ENCODE peak calls at places on chromosome 16, in six cellular contexts. P, A, D, O, G and K are unnamed samples.

GRCh38 chr16:65745201-65745600 is 621.3 kb upstream of the CDH5 start:
- DNase-seq in P (no peak), A (no peak), G (no peak), D (no peak), O (no peak), K (no peak)

GRCh38 chr16:67447508-67448076 is 16.7 kb downstream of the HSD11B2 start:
- DNase-seq in P (peak; percentile 88), G (peak; percentile 82), A (peak; percentile 48), D (peak; percentile 89), O (peak; percentile 13), K (peak; percentile 62)

GRCh38 chr16:66274335-66275110 is 92.0 kb upstream of the CDH5 start:
- DNase-seq in G (no peak), A (no peak), D (no peak), O (no peak), P (peak; percentile 67), K (no peak)

GRCh38 chr16:65601781-65602180 is 479.9 kb upstream of the CDH11 start:
- DNase-seq in A (no peak), P (no peak), O (no peak), D (no peak), G (no peak), K (no peak)

GRCh38 chr16:15509593-15510520 is 75.5 kb downstream of the BMERB1 start:
- DNase-seq in G (no peak), P (peak; percentile 48), A (no peak), D (no peak), O (no peak), K (no peak)

GRCh38 chr16:23670137-23670776 is 8.4 kb upstream of the PLK1 start:
- DNase-seq in D (no peak), G (no peak), A (no peak), P (peak; percentile 91), O (no peak), K (no peak)

GRCh38 chr16:81601008-81601428 is 156.4 kb downstream of the CMIP start:
- DNase-seq in A (no peak), O (no peak), G (no peak), P (peak; percentile 69), D (no peak), K (no peak)

GRCh38 chr16:21599158-21599993 is at the start of gene METTL9:
- DNase-seq in G (peak; percentile 96), A (peak; percentile 97), O (peak; percentile 90), P (peak; percentile 95), D (peak; percentile 95), K (peak; percentile 98)

GRCh38 chr16:78985736-78986605 is 614.6 kb downstream of the MAF start:
- DNase-seq in A (no peak), D (no peak), O (no peak), P (no peak), G (no peak), K (no peak)

GRCh38 chr16:75762746-75763145 is 36.5 kb upstream of the CPHXL start:
- DNase-seq in O (no peak), D (no peak), P (no peak), A (no peak), G (no peak), K (no peak)

GRCh38 chr16:27853101-27853500 is 210.4 kb downstream of the GSG1L start:
- DNase-seq in P (no peak), G (no peak), D (no peak), A (no peak), O (no peak), K (no peak)

GRCh38 chr16:66020642-66021041 is 345.8 kb upstream of the CDH5 start:
- DNase-seq in A (no peak), G (no peak), D (no peak), P (peak; percentile 52), O (no peak), K (no peak)

GRCh38 chr16:4323845-4324478 is 8.1 kb downstream of the GLIS2 start:
- DNase-seq in D (peak; percentile 51), A (no peak), G (peak; percentile 84), O (no peak), P (peak; percentile 60), K (peak; percentile 80)

GRCh38 chr16:49085689-49086088 is 195.9 kb downstream of the CBLN1 start:
- DNase-seq in O (no peak), G (no peak), D (no peak), P (no peak), A (no peak), K (no peak)

GRCh38 chr16:47386201-47386718 is 74.6 kb downstream of the ITFG1 start:
- DNase-seq in O (no peak), G (no peak), D (no peak), P (no peak), A (no peak), K (no peak)

GRCh38 chr16:86846136-86846535 is 267.8 kb downstream of the FOXL1 start:
- DNase-seq in P (peak; percentile 21), A (no peak), D (no peak), G (no peak), O (no peak), K (no peak)

GRCh38 chr16:13441675-13442074 is 478.3 kb upstream of the ERCC4 start:
- DNase-seq in D (no peak), P (no peak), G (no peak), O (no peak), A (peak; percentile 30), K (no peak)

GRCh38 chr16:82753821-82754220 is 127.1 kb downstream of the CDH13 start:
- DNase-seq in D (no peak), O (no peak), A (no peak), P (no peak), G (no peak), K (no peak)

GRCh38 chr16:48076455-48077012 is 79.3 kb downstream of the ABCC12 start:
- DNase-seq in O (no peak), G (no peak), P (peak; percentile 78), D (no peak), A (no peak), K (no peak)

GRCh38 chr16:56013962-56014552 is 138.9 kb upstream of the CES5A start:
- DNase-seq in P (peak; percentile 0), O (no peak), D (peak; percentile 22), A (peak; percentile 57), G (peak; percentile 41), K (peak; percentile 84)

GRCh38 chr16:66262253-66263167 is 104.0 kb upstream of the CDH5 start:
- DNase-seq in G (peak; percentile 61), A (no peak), P (peak; percentile 59), D (no peak), O (no peak), K (no peak)

GRCh38 chr16:83513006-83513755 is 294.6 kb upstream of the HSBP1 start:
- DNase-seq in A (no peak), O (no peak), G (no peak), P (peak; percentile 67), D (no peak), K (no peak)

GRCh38 chr16:58011652-58012051 is 10.4 kb downstream of the USB1 start:
- DNase-seq in G (no peak), D (no peak), O (no peak), P (no peak), A (no peak), K (no peak)

GRCh38 chr16:56632160-56632847 is at the start of gene MT1M:
- DNase-seq in O (no peak), A (no peak), G (peak; percentile 61), P (no peak), D (no peak), K (peak; percentile 87)

GRCh38 chr16:82936941-82937551 is 310.3 kb downstream of the CDH13 start:
- DNase-seq in A (no peak), O (no peak), P (peak; percentile 50), D (no peak), G (no peak), K (no peak)

GRCh38 chr16:81868057-81868748 is 89.1 kb downstream of the PLCG2 start:
- DNase-seq in O (no peak), A (no peak), P (no peak), D (no peak), G (no peak), K (no peak)

GRCh38 chr16:19517424-19518089 is 4.3 kb downstream of the GDE1 start:
- DNase-seq in A (no peak), G (no peak), O (no peak), D (no peak), P (peak; percentile 45), K (no peak)

GRCh38 chr16:66260522-66261290 is 105.8 kb upstream of the CDH5 start:
- DNase-seq in A (no peak), P (no peak), G (no peak), D (no peak), O (no peak), K (peak; percentile 18)

GRCh38 chr16:77660311-77660710 is 62.0 kb upstream of the NUDT7 start:
- DNase-seq in G (no peak), A (peak; percentile 57), O (no peak), P (peak; percentile 73), D (no peak), K (no peak)

GRCh38 chr16:72921620-72922019 is 126.3 kb downstream of the ZFHX3 start:
- DNase-seq in G (peak; percentile 72), P (peak; percentile 50), D (no peak), A (no peak), O (no peak), K (peak; percentile 45)

GRCh38 chr16:72921106-72921505 is 126.8 kb downstream of the ZFHX3 start:
- DNase-seq in P (no peak), D (no peak), A (no peak), G (no peak), O (no peak), K (no peak)

GRCh38 chr16:72924487-72924886 is 123.4 kb downstream of the ZFHX3 start:
- DNase-seq in G (no peak), P (no peak), A (no peak), D (no peak), O (no peak), K (no peak)

GRCh38 chr16:72923757-72924156 is 124.2 kb downstream of the ZFHX3 start:
- DNase-seq in A (no peak), G (no peak), D (no peak), O (no peak), P (no peak), K (no peak)

DNA sequence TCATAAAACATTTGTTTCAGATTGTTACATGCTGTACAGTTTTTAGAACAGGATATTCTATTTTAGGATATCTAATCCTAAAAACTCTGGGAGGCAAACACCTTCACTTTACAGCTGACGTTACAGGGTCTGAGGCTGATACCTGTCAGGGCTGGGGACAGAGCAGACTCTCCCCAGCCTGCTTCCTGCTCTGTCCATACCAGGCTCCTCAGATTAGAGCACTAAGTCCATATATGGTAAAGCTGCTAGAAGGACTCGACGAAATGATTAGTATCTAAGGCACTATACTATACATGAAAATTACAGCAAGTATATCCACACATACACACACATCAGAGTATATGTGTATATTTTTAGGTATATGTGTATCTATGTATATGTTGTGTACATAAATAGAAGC is 125.2 kb downstream of the ZFHX3 start:
- DNase-seq in O (no peak), G (no peak), P (no peak), D (no peak), A (no peak), K (no peak)
- H3K4me1 ChIP-seq in O (no peaks in the 10 kb centered on the region), G (peaks cover 10% of the 10 kb centered on the region), P (peaks cover 10% of the 10 kb centered on the region), D (no peaks in the 10 kb centered on the region), A (peaks cover 1% of the 10 kb centered on the region), K (peaks cover 2% of the 10 kb centered on the region)

GRCh38 chr16:1443403-1443973 is 868 bp downstream of the CCDC154 start:
- DNase-seq in G (no peak), O (no peak), A (no peak), P (no peak), D (no peak), K (no peak)
- H3K4me1 ChIP-seq in G (peaks cover 3% of the 10 kb centered on the region), O (no peaks in the 10 kb centered on the region), A (peaks cover 4% of the 10 kb centered on the region), P (no peaks in the 10 kb centered on the region), D (no peaks in the 10 kb centered on the region), K (no peaks in the 10 kb centered on the region)

GRCh38 chr16:10871157-10871991 is 5.6 kb upstream of the CIITA start:
- DNase-seq in D (peak; percentile 92), G (no peak), P (peak; percentile 61), O (peak; percentile 23), A (no peak), K (peak; percentile 40)
- H3K4me1 ChIP-seq in D (peaks cover 12% of the 10 kb centered on the region), G (peaks cover 2% of the 10 kb centered on the region), P (peaks cover 10% of the 10 kb centered on the region), O (peaks cover 48% of the 10 kb centered on the region), A (no peaks in the 10 kb centered on the region), K (peaks cover 7% of the 10 kb centered on the region)

GRCh38 chr16:85311741-85312140 is 199.5 kb upstream of the CIBAR2 start:
- DNase-seq in G (no peak), P (no peak), O (no peak), D (no peak), A (no peak), K (no peak)
- H3K4me1 ChIP-seq in G (peaks cover 17% of the 10 kb centered on the region), P (no peaks in the 10 kb centered on the region), O (peaks cover 55% of the 10 kb centered on the region), D (no peaks in the 10 kb centered on the region), A (peaks cover 63% of the 10 kb centered on the region), K (peaks cover 9% of the 10 kb centered on the region)